ENCODE peak calls at places on chromosomes 11 and 22, in ten cellular contexts. K, T, Z, S, P, F, U, R, J and V are unnamed samples.

GRCh38 chr22:37095113-37095512 is 14.4 kb downstream of the TMPRSS6 start:
- DNase-seq in K (no peak), T (no peak), Z (no peak), S (no peak), P (no peak), F (no peak), U (no peak), R (no peak), J (no peak), V (no peak)

GRCh38 chr22:31286360-31287255 is 5.7 kb downstream of the PIK3IP1 start:
- DNase-seq in K (peak), T (peak), Z (no peak), S (no peak), P (no peak), F (no peak), U (no peak), R (no peak), J (no peak), V (no peak)

GRCh38 chr11:128759597-128759996 is 65.7 kb downstream of the FLI1 start:
- DNase-seq in K (no peak), T (no peak), Z (no peak), S (no peak), P (peak), F (no peak), U (no peak), R (no peak), J (no peak), V (peak)

GRCh38 chr11:28966951-28967350 is 858.8 kb downstream of the METTL15 start:
- DNase-seq in K (no peak), T (no peak), Z (no peak), S (no peak), P (no peak), F (no peak), U (no peak), R (no peak), J (no peak), V (no peak)

GRCh38 chr11:106961048-106961447 is 57.2 kb downstream of the GUCY1A2 start:
- DNase-seq in K (no peak), T (no peak), Z (no peak), S (no peak), P (no peak), F (no peak), U (no peak), R (no peak), J (no peak), V (no peak)

GRCh38 chr11:85167471-85167870 is 459.7 kb downstream of the DLG2 start:
- DNase-seq in K (no peak), T (no peak), Z (no peak), S (no peak), P (no peak), F (no peak), U (no peak), R (no peak), J (no peak), V (no peak)

GRCh38 chr11:124873980-124874379 is 8.7 kb downstream of the ROBO3 start:
- DNase-seq in K (no peak), T (no peak), Z (peak), S (no peak), P (no peak), F (no peak), U (no peak), R (no peak), J (no peak), V (no peak)

GRCh38 chr22:22576244-22576988 is 17.4 kb upstream of the PRAME start:
- DNase-seq in K (peak), T (peak), Z (peak), S (no peak), P (peak), F (peak), U (no peak), R (peak), J (no peak), V (no peak)